ENCODE peak calls at places on chromosomes 11 and 22, in five cellular contexts. N, P, A, S and Y are unnamed samples.

GRCh38 chr22:50308597-50308935 is 1.1 kb upstream of the PLXNB2 start:
- DNase-seq in N (peak), S (no peak), A (no peak), P (no peak), Y (no peak)

GRCh38 chr11:110435780-110436717 is 6.3 kb downstream of the FDX1 start:
- DNase-seq in S (no peak), A (no peak), P (no peak), N (peak), Y (no peak)

GRCh38 chr11:58164389-58164788 is 24.5 kb upstream of the OR9Q2 start:
- DNase-seq in N (no peak), P (no peak), S (no peak), A (no peak), Y (no peak)

GRCh38 chr11:92311616-92312449 is 87.2 kb downstream of the FAT3 start:
- DNase-seq in A (no peak), N (no peak), S (no peak), P (no peak), Y (no peak)

GRCh38 chr11:116257092-116257491 is 515.7 kb downstream of the BUD13 start:
- DNase-seq in A (no peak), P (peak), S (no peak), N (no peak), Y (no peak)

GRCh38 chr22:37155971-37156370 is 6.3 kb upstream of the IL2RB start:
- DNase-seq in S (no peak), A (no peak), N (no peak), P (no peak), Y (no peak)

GRCh38 chr22:35458547-35459422 is 58.8 kb downstream of the MCM5 start:
- DNase-seq in N (no peak), S (no peak), A (no peak), P (no peak), Y (no peak)

GRCh38 chr22:43110444-43110926 is at the start of gene BIK:
- DNase-seq in A (peak), P (no peak), S (no peak), N (peak), Y (no peak)

GRCh38 chr11:13649619-13650018 is 18.8 kb upstream of the FAR1 start:
- DNase-seq in P (no peak), A (no peak), N (no peak), S (no peak), Y (no peak)

GRCh38 chr11:75236062-75236461 is 4.5 kb upstream of the TPBGL start:
- DNase-seq in S (no peak), N (no peak), A (no peak), P (no peak), Y (no peak)

GRCh38 chr11:131685206-131685605 is 314.8 kb downstream of the NTM start:
- DNase-seq in A (no peak), P (no peak), S (no peak), N (no peak), Y (no peak)

GRCh38 chr11:8094656-8095055 is 13.6 kb downstream of the TUB start:
- DNase-seq in S (no peak), N (no peak), P (no peak), A (no peak), Y (no peak)

GRCh38 chr11:9726313-9727022 is 62.6 kb downstream of the SWAP70 start:
- DNase-seq in S (peak), A (no peak), N (peak), P (peak), Y (no peak)

GRCh38 chr11:94018721-94019120 is 2.4 kb upstream of the HEPHL1 start:
- DNase-seq in N (no peak), A (no peak), S (peak), P (no peak), Y (no peak)

GRCh38 chr11:72752088-72752914 is at the start of gene ARAP1:
- DNase-seq in A (peak), S (peak), N (peak), P (peak), Y (peak)

GRCh38 chr11:1275021-1275420 is 34.4 kb downstream of the TOLLIP start:
- DNase-seq in A (no peak), P (no peak), S (no peak), N (no peak), Y (no peak)

GRCh38 chr11:72799441-72799840 is 5.6 kb upstream of the STARD10 start:
- DNase-seq in N (no peak), P (no peak), S (no peak), A (no peak), Y (no peak)

GRCh38 chr11:102762414-102762813 is 18.0 kb downstream of the MMP10 start:
- DNase-seq in P (no peak), A (no peak), S (peak), N (peak), Y (no peak)

GRCh38 chr22:29265929-29266328 is 1.9 kb downstream of the RHBDD3 start:
- DNase-seq in N (peak), S (no peak), A (no peak), P (no peak), Y (no peak)

GRCh38 chr11:1450958-1451710 is 35.4 kb downstream of the MOB2 start:
- DNase-seq in A (no peak), P (no peak), S (no peak), N (no peak), Y (no peak)

GRCh38 chr22:39967996-39968968 is 8.1 kb downstream of the TMA7B start:
- DNase-seq in N (peak), A (no peak), S (peak), P (no peak), Y (no peak)

GRCh38 chr22:39292561-39293074 is 26.8 kb downstream of the RPL3 start:
- DNase-seq in A (no peak), S (peak), P (peak), N (peak), Y (no peak)

GRCh38 chr22:17917490-17917983 is 106.8 kb downstream of the MICAL3 start:
- DNase-seq in A (no peak), S (no peak), N (no peak), P (no peak), Y (no peak)

GRCh38 chr11:132632641-132633124 is 899.6 kb downstream of the OPCML start:
- DNase-seq in P (no peak), N (peak), S (peak), A (no peak), Y (no peak)

GRCh38 chr11:67503119-67504022 is 1.8 kb downstream of the PITPNM1 start:
- DNase-seq in N (no peak), S (no peak), P (no peak), A (no peak), Y (peak)

GRCh38 chr11:67545280-67545679 is 22.0 kb upstream of the CABP2 start:
- DNase-seq in N (no peak), P (no peak), S (no peak), A (no peak), Y (no peak)

GRCh38 chr11:69902337-69902736 is 83.1 kb upstream of the FGF3 start:
- DNase-seq in A (no peak), S (no peak), P (no peak), N (no peak), Y (no peak)

GRCh38 chr11:111414267-111414931 is 35.3 kb upstream of the POU2AF1 start:
- DNase-seq in P (no peak), A (no peak), N (no peak), S (no peak), Y (no peak)

GRCh38 chr11:110434952-110435779 is 5.4 kb downstream of the FDX1 start:
- DNase-seq in S (no peak), N (no peak), P (peak), A (no peak), Y (no peak)

GRCh38 chr11:2930705-2931415 is 1.6 kb upstream of the PHLDA2 start:
- DNase-seq in A (peak), N (peak), P (peak), S (peak), Y (no peak)

GRCh38 chr11:47433157-47433556 is 6.9 kb upstream of the PSMC3 start:
- DNase-seq in N (no peak), P (no peak), A (no peak), S (peak), Y (no peak)

DNA sequence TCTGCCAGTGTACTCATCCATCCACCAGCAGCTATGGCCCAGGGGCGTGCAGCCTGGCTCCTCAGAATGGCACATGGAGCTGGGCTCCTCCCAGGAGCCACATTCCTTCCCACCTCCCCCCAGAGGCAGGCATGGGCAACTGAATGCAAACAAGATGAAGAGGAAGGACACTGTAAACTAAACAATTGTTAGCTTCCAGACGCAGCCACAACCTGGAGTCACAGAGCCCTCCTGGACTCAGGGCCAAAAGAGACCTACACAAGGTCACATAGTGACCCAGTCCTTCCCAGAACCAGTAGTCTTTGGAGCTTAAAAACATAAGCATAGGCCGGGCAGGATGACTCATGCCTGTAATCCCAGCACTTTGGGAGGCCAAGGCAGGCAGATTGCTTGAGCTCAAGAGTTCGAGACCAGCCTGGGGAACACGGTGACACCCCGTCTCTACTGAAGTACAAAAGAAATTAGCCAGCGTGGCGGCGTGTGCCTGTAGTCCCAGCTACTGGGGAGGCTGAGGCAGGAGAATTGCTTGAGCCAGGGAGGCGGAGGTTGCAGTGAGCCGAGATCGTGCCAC is 30.7 kb upstream of the CLDN5 start:
- DNase-seq in A (no peak), N (peak), S (peak), P (peak), Y (no peak)
- TF ChIP-seq CTCF in A (no peak), N (no peak), S (peak), P (peak), Y (no peak)

GRCh38 chr11:66418168-66418985 is 2.5 kb upstream of the NPAS4 start:
- DNase-seq in P (peak), N (peak), A (peak), S (peak), Y (no peak)
- TF ChIP-seq CTCF in P (peak), N (peak), A (no peak), S (peak), Y (peak)

DNA sequence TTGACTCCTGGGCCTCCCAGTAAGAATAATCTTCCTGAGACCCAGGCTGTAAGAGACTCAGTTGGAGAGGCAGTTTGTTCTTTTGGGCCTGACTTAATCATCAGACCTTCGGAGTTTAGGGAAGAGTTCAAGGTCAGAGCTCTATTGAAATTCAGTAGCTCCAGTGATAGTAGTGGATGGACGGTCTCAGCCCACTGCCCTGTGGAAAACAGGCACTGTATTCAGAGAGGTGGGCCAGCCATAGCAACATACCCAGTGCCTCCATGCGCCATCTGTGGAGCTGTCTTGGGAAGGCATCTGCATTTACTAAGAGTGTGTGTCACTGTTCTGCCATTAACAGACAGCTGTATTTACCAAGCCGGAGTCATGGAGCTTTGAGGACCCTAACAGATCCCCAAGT is 2.9 kb downstream of the SMARCB1 start:
- DNase-seq in N (no peak), P (no peak), S (no peak), A (no peak), Y (no peak)
- TF ChIP-seq CTCF in N (peak), P (no peak), S (peak), A (no peak), Y (no peak)

GRCh38 chr11:76419896-76420295 is 24.9 kb upstream of the EMSY start:
- DNase-seq in P (no peak), A (no peak), N (peak), S (no peak), Y (no peak)
- TF ChIP-seq CTCF in P (peak), A (no peak), N (peak), S (peak), Y (peak)

DNA sequence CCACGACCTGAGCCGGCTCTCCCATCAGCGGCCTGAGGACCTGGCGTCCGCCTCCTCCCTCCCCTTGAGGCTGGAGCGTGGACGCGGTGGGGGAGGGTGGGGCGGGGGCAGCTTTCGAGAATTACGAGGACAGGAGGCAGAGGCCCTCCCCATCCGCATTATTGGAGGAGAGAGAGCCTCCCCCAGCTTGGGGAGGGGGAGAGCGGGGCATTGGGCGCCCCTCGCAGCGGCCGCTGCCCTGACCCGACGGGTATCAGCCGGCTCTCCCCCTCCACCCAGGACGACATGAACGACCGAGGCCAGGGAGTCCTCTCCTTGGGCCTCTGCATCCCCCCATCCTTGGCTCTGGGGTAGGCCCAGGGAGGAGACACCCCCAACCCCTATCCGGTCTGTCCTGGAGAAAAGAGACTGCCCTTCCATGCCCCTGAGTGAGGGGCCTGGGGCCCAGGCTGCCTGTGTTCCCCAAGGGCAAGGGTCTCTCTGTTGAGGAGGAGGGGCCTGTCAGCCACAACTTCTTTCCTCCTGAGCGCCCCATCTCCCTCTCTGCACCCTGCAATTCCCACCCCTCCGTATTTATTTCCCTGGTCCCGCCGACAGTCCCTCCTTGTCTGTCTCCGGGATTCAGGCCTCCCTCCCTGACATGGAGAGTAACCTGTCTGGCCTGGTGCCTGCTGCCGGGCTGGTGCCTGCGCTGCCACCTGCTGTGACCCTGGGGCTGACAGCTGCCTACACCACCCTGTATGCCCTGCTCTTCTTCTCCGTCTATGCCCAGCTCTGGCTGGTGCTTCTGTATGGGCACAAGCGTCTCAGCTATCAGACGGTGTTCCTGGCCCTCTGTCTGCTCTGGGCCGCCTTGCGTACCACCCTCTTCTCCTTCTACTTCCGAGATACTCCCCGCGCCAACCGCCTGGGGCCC is 495 bp downstream of the GPR137 start:
- DNase-seq in S (no peak), P (no peak), N (no peak), A (no peak), Y (no peak)
- TF ChIP-seq CTCF in S (no peak), P (peak), N (no peak), A (no peak), Y (no peak)

GRCh38 chr22:31968022-31968421 is 23.7 kb downstream of the YWHAH start:
- DNase-seq in N (no peak), P (no peak), A (no peak), S (no peak), Y (no peak)

GRCh38 chr22:31972180-31972579 is 27.8 kb downstream of the YWHAH start:
- DNase-seq in S (no peak), N (no peak), A (no peak), P (no peak), Y (no peak)

GRCh38 chr22:31970490-31971444 is 26.4 kb downstream of the YWHAH start:
- DNase-seq in S (peak), P (peak), N (peak), A (peak), Y (peak)

GRCh38 chr22:31973739-31974138 is 29.4 kb downstream of the YWHAH start:
- DNase-seq in N (no peak), P (no peak), A (no peak), S (no peak), Y (no peak)

DNA sequence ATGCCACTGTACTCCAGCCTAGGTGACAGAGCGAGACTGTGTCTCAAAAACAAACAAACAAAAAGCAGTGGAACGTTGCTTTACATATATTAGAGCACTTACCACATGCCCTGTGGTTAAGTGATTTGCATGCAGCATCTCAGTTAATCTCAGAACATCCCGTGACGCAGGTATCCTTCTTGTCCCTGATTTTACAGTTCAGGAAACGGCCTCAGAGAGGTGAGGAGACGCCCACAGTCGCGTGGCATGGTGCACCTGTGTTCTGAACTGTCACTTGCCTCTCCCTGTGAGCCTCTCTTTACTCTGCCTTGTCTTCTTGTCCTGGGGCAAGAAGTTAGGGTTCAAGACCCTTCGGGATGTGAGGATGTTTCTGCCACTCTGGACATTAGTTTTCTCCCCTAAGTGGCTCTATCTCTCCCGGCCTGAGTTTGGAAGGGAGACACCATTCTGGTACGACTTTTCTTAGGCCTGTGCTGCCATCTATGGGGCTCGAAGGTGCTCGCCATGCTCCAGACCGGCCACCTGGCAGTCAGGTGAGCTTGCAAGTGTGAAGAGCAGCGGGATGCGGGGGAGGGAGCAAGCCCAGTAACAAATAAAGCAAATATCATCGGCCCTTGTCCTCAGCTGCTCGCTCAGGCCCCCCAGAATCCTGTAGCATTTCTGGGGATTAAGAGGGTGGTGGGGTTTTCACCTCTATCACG is 25.6 kb downstream of the YWHAH start:
- DNase-seq in S (peak), N (peak), A (peak), P (peak), Y (peak)
- TF ChIP-seq CTCF in S (peak), N (peak), A (no peak), P (peak), Y (peak)

GRCh38 chr11:11621881-11622706 is at the start of gene GALNT18:
- DNase-seq in N (peak), P (peak), S (peak), A (peak), Y (peak)
- TF ChIP-seq CTCF in N (no peak), P (peak), S (peak), A (no peak), Y (peak)